ENCODE peak calls at places on chromosome 21, in four cellular contexts. O is hepatocyte, I is neural progenitor cell, Z is SK-N-SH. G is an unnamed sample.

GRCh38 chr21:32412162-32412997 is at the start of gene EVA1C:
- DNase-seq in O (peak), I (peak), Z (peak), G (no peak)

GRCh38 chr21:29499734-29500343 is 201.1 kb downstream of the BACH1 start:
- DNase-seq in O (no peak), I (peak), Z (peak), G (no peak)

GRCh38 chr21:16302851-16303282 is 573.1 kb downstream of the USP25 start:
- DNase-seq in O (peak), I (no peak), Z (no peak), G (no peak)

GRCh38 chr21:41260428-41260827 is 56.2 kb upstream of the FAM3B start:
- DNase-seq in O (no peak), I (no peak), Z (no peak), G (no peak)

GRCh38 chr21:31493350-31493880 is 149.4 kb upstream of the TIAM1 start:
- DNase-seq in O (no peak), I (no peak), Z (no peak), G (no peak)

GRCh38 chr21:31284797-31285397 is 59.2 kb downstream of the TIAM1 start:
- DNase-seq in O (no peak), I (no peak), Z (no peak), G (no peak)

GRCh38 chr21:43854773-43855633 is 10.0 kb upstream of the AGPAT3 start:
- DNase-seq in O (peak), I (no peak), Z (no peak), G (peak)

GRCh38 chr21:43851593-43851992 is 13.4 kb upstream of the AGPAT3 start:
- DNase-seq in O (no peak), I (no peak), Z (no peak), G (no peak)

GRCh38 chr21:25750085-25750484 is 15.3 kb downstream of the GABPA start:
- DNase-seq in O (no peak), I (no peak), Z (no peak), G (no peak)

GRCh38 chr21:14382486-14382834 is 486 bp downstream of the HSPA13 start:
- DNase-seq in O (peak), I (no peak), Z (no peak), G (no peak)

GRCh38 chr21:15015622-15016471 is 49.0 kb downstream of the NRIP1 start:
- DNase-seq in O (no peak), I (no peak), Z (no peak), G (no peak)

GRCh38 chr21:32559004-32559610 is 26.2 kb downstream of the TCP10L start:
- DNase-seq in O (no peak), I (no peak), Z (no peak), G (no peak)

DNA sequence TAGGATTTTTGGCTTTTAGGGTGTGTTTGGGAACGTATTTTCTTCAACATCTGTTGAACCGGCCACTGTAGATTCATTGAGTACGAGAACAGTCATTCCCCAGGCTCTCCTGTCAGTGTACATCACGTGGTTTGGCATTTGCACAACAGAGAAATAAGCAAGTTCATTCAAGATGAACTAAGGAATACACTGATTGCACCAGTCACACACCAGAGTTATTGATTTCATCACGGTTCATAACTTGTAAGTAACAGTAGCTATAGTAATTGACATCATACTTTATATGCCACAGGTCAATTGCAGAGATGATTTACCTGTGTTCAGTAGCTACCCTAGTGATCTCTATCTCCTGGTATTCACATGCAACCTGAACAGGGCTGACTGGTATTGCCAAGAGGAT is 90.7 kb upstream of the ETS2 start:
- DNase-seq in O (no peak), I (no peak), Z (no peak), G (no peak)
- H3K4me2 ChIP-seq in O (no peak), I (no peak), Z (no peak), G (no peak)

DNA sequence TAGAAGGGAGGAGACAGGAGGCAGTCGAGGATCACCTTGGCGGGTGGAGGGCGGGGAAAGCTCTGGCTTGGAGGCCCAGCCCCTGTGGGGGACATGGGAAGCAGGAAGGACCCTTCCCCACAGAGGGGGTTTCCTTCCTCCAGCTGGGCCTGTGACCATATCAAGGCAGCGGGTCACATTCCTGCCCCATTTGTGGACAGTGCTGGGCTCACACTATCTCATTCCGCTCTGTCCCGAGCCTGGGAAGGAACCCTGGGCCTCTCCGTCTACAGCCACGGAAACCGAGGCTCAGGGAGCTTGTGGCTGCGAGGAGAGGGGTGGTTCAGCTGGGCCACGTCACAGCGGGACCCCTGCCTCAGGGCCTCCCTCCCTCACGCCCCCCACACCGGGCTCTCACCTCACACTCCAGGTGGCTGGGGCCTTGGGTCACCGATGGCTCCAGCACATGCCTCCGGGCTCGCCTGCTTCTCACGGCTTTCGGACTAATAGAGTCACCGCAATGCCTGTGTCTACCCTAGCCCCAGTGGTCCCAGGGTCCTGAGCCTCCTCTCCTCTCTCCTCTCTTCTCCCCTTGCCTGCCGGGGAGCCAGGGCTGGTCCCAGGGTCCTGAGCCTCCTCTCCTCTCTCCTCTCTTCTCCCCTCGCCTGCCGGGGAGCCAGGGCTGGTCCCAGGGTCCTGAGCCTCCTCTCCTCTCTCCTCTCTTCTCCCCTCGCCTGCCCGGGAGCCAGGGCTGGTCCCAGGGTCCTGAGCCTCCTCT is 56.4 kb downstream of the SLC19A1 start:
- DNase-seq in O (no peak), I (no peak), Z (no peak), G (no peak)
- TF ChIP-seq EZH2phosphoT487 in O (no peak), I (no peak), Z (no peak), G (no peak)

GRCh38 chr21:38984568-38984967 is 178.8 kb downstream of the ETS2 start:
- DNase-seq in O (no peak), I (no peak), Z (peak), G (no peak)
- H3K4me2 ChIP-seq in O (peak), I (no peak), Z (peak), G (no peak)

DNA sequence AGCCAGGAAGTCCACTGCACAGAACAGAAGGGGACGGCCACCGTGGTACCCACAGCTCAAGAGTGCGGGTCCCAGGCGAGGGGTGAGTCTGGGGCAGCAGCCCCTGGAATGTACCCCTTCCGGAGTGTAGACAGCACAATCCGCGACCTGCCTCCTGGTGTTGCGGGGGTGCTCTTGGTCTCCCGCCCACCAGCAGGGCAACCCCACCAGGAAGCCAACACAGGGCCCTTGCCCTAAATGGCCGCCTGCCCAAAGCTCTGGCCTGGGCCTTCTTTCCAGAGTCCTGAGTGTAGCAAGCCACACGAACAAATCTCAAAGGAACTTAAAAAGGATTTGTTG is 1.1 kb upstream of the SLC19A1 start:
- DNase-seq in O (no peak), I (no peak), Z (peak), G (no peak)
- TF ChIP-seq EZH2phosphoT487 in O (no peak), I (no peak), Z (no peak), G (no peak)

DNA sequence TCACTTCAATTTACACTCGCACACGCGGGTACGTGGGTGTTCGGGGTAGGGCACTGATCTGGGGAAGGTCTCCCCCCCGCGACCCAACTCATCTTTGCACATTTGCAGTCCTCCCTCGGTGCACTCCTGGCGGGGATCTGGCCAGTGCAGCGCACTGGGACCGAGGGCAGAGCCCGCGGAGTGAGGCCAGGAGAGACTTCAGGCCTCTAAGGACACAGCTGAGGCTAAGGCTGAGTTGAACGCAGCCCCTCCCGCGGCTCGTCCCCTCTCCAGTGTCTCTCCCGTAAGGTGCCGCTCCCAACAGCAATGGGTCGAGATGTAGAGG is 939 bp upstream of the NCAM2 start:
- DNase-seq in O (peak), I (peak), Z (peak), G (no peak)
- H3K4me2 ChIP-seq in O (peak), I (peak), Z (peak), G (no peak)

GRCh38 chr21:33968082-33968997 is 52.7 kb upstream of the ATP5PO start:
- DNase-seq in O (peak), I (peak), Z (no peak), G (no peak)
- TF ChIP-seq EZH2phosphoT487 in O (no peak), I (no peak), Z (no peak), G (no peak)

DNA sequence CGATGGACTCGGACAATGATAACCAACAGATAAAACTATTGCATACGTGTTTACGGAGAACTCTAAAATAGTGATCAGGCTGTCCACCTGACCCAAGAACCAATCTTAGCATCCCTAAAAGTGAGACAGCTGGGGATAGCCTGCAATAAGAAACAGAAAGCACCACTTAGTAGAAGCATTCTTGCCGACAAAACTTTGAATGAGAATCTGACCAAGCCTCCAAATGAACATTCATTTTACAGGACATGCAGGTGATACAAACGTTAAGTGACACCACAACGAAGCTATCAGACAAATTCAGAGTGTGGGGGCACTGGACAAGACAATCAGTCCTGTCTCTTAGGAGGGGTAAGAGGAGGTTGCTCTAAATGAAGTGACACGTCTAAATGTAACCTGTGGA is 1.2 kb downstream of the PSMG1 start:
- DNase-seq in O (no peak), I (no peak), Z (no peak), G (peak)
- H3K4me2 ChIP-seq in O (peak), I (peak), Z (peak), G (peak)

GRCh38 chr21:17343055-17343454 is 169.8 kb upstream of the CXADR start:
- DNase-seq in O (peak), I (peak), Z (no peak), G (peak)

GRCh38 chr21:17348357-17348756 is 164.5 kb upstream of the CXADR start:
- DNase-seq in O (no peak), I (no peak), Z (no peak), G (no peak)

GRCh38 chr21:17351766-17352165 is 161.1 kb upstream of the CXADR start:
- DNase-seq in O (no peak), I (no peak), Z (no peak), G (no peak)

GRCh38 chr21:17352937-17353655 is 159.7 kb upstream of the CXADR start:
- DNase-seq in O (no peak), I (no peak), Z (no peak), G (no peak)

DNA sequence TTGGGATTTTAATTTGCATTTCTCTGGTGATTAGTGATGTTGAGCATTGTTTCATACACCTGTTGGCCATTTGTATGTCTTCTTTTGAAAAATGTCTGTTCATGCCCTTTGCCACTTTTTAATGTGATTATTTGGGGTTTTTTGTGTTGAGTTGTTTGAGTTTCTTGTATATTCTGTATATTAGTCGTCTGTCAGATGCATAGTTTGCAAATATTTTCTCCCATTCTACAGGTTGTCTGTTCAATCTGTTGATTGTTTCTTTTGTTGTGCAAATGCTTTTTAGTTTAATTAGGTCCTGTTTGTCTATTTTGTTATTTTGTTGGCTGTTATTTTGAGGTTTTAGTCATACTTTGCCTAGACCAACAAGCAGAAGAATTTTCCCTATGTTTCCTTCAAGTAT is 164.0 kb upstream of the CXADR start:
- DNase-seq in O (no peak), I (no peak), Z (no peak), G (no peak)
- TF ChIP-seq EZH2phosphoT487 in O (no peak), I (no peak), Z (no peak), G (no peak)

GRCh38 chr21:35348686-35349085 is 299.6 kb upstream of the RUNX1 start:
- DNase-seq in O (no peak), I (no peak), Z (no peak), G (no peak)

GRCh38 chr21:35345954-35346353 is 296.9 kb upstream of the RUNX1 start:
- DNase-seq in O (no peak), I (no peak), Z (no peak), G (no peak)

GRCh38 chr21:35349378-35350080 is 300.4 kb upstream of the RUNX1 start:
- DNase-seq in O (no peak), I (no peak), Z (no peak), G (no peak)

GRCh38 chr21:35344582-35344981 is 295.5 kb upstream of the RUNX1 start:
- DNase-seq in O (no peak), I (no peak), Z (no peak), G (no peak)

DNA sequence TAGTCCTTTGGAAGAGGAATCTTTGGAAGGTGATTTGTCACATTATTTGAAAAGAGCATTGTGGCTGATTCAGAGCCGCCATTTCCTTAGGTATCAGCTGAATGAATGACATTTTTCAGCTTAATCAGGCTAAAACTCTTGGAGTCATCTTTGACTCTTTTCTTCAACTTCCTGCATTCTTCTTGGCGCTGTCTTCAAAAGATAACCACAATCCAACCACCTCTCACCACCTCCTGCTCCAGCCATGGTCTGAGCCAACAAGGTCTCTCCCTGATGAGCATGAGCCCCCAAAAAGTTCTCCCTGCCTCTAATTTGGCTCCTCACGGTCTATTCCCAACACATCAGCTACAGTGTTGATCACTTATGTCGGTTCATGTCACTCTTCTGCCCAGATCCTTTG is 297.6 kb upstream of the RUNX1 start:
- DNase-seq in O (no peak), I (no peak), Z (no peak), G (no peak)
- H3K4me2 ChIP-seq in O (no peak), I (no peak), Z (no peak), G (no peak)